ENCODE peak calls at places on chromosomes 3 and 15, in nine cellular contexts. S is hypothalamus, W is cardiac fibroblast, Q is ovary, Z is transverse colon, X is HFF-Myc, O is EL, F is Daoy, T is GM03348. B is an unnamed sample.

GRCh38 chr15:63166219-63166618 is 8.9 kb upstream of the RPS27L start:
- DNase-seq in X (no peak), W (peak; percentile 39), S (no peak), O (peak; percentile 36), T (peak; percentile 17), Z (no peak), Q (no peak), F (no peak), B (no peak)

GRCh38 chr3:10729439-10729838 is 86.6 kb upstream of the SLC6A11 start:
- DNase-seq in W (no peak), T (no peak), Z (no peak), X (no peak), S (no peak), Q (no peak), O (no peak), F (no peak), B (peak; percentile 41)

GRCh38 chr15:57580866-57581265 is 10.8 kb upstream of the MYZAP start:
- DNase-seq in O (no peak), F (no peak), Q (no peak), X (no peak), Z (peak; percentile 60), T (no peak), S (no peak), W (no peak), B (no peak)

GRCh38 chr3:62065985-62066693 is 307.2 kb downstream of the FEZF2 start:
- DNase-seq in O (no peak), T (peak; percentile 27), Z (no peak), X (peak; percentile 82), Q (no peak), F (no peak), S (no peak), W (no peak), B (no peak)

GRCh38 chr3:116678853-116679252 is 30.7 kb upstream of the TUSC7 start:
- DNase-seq in O (no peak), Q (no peak), S (no peak), T (no peak), Z (no peak), F (no peak), X (no peak), W (no peak), B (no peak)

GRCh38 chr15:70375006-70375409 is 277.3 kb upstream of the TLE3 start:
- DNase-seq in W (peak; percentile 53), F (peak; percentile 95), Q (no peak), Z (no peak), O (peak; percentile 64), S (no peak), T (peak; percentile 47), X (no peak), B (peak; percentile 86)

GRCh38 chr15:26038693-26039092 is 175.6 kb upstream of the ATP10A start:
- DNase-seq in X (no peak), Z (no peak), O (no peak), Q (no peak), W (no peak), S (no peak), T (no peak), F (no peak), B (no peak)

GRCh38 chr3:6739288-6739687 is 121.6 kb upstream of the GRM7 start:
- DNase-seq in W (no peak), S (no peak), O (no peak), T (no peak), F (no peak), X (no peak), Z (no peak), Q (no peak), B (no peak)

GRCh38 chr15:63497642-63498100 is 6.7 kb upstream of the USP3 start:
- DNase-seq in F (no peak), W (no peak), T (no peak), S (no peak), Q (no peak), O (no peak), X (no peak), Z (peak; percentile 74), B (no peak)

GRCh38 chr3:77227567-77227966 is 187.7 kb downstream of the ROBO2 start:
- DNase-seq in W (no peak), O (no peak), S (no peak), Q (no peak), T (no peak), F (no peak), Z (no peak), X (no peak), B (no peak)

B was measured in mesenteric fat pad.